ENCODE peak calls at places on chromosomes 4 and X, in ten cellular contexts. One of them, this sample, is unnamed.

GRCh38 chr4:75678473-75678872 is 5.3 kb upstream of the G3BP2 start:
- DNase-seq in T-helper 17 cell: no peak
- DNase-seq in fibroblast of mammary gland: no peak
- DNase-seq in COLO829: no peak
- DNase-seq in T-helper 9 cell: no peak
- DNase-seq in COR-L47: no peak
- DNase-seq in GM23248: no peak
- DNase-seq in HCT116: no peak
- DNase-seq in astrocyte of the hippocampus: no peak
- DNase-seq in NCI-H2107: no peak
- DNase-seq in this sample: no peak

GRCh38 chrX:42804524-42804923 is 26.6 kb upstream of the PPP1R2C start:
- DNase-seq in T-helper 17 cell: no peak
- DNase-seq in fibroblast of mammary gland: no peak
- DNase-seq in COLO829: no peak
- DNase-seq in T-helper 9 cell: no peak
- DNase-seq in COR-L47: no peak
- DNase-seq in GM23248: no peak
- DNase-seq in HCT116: no peak
- DNase-seq in astrocyte of the hippocampus: no peak
- DNase-seq in NCI-H2107: no peak
- DNase-seq in this sample: no peak

GRCh38 chr4:101527186-101527585 is 179.9 kb upstream of the PPP3CA start:
- DNase-seq in T-helper 17 cell: peak; percentile 14
- DNase-seq in fibroblast of mammary gland: no peak
- DNase-seq in COLO829: no peak
- DNase-seq in T-helper 9 cell: peak; percentile 26
- DNase-seq in COR-L47: no peak
- DNase-seq in GM23248: peak; percentile 10
- DNase-seq in HCT116: no peak
- DNase-seq in astrocyte of the hippocampus: no peak
- DNase-seq in NCI-H2107: no peak
- DNase-seq in this sample: no peak

GRCh38 chr4:88211473-88212252 is 53.2 kb upstream of the ABCG2 start:
- DNase-seq in T-helper 17 cell: peak; percentile 33
- DNase-seq in fibroblast of mammary gland: peak; percentile 49
- DNase-seq in COLO829: peak; percentile 74
- DNase-seq in T-helper 9 cell: peak; percentile 19
- DNase-seq in COR-L47: peak; percentile 30
- DNase-seq in GM23248: peak; percentile 55
- DNase-seq in HCT116: peak; percentile 47
- DNase-seq in astrocyte of the hippocampus: peak; percentile 70
- DNase-seq in NCI-H2107: no peak
- DNase-seq in this sample: no peak

GRCh38 chr4:7802093-7802726 is 137.5 kb downstream of the AFAP1 start:
- DNase-seq in T-helper 17 cell: peak; percentile 72
- DNase-seq in fibroblast of mammary gland: peak; percentile 87
- DNase-seq in COLO829: peak; percentile 73
- DNase-seq in T-helper 9 cell: peak; percentile 60
- DNase-seq in COR-L47: peak; percentile 57
- DNase-seq in GM23248: peak; percentile 91
- DNase-seq in HCT116: peak; percentile 66
- DNase-seq in astrocyte of the hippocampus: peak; percentile 91
- DNase-seq in NCI-H2107: peak; percentile 26
- DNase-seq in this sample: peak; percentile 74

GRCh38 chr4:8093587-8094274 is 64.9 kb downstream of the ABLIM2 start:
- DNase-seq in T-helper 17 cell: no peak
- DNase-seq in fibroblast of mammary gland: no peak
- DNase-seq in COLO829: no peak
- DNase-seq in T-helper 9 cell: no peak
- DNase-seq in COR-L47: no peak
- DNase-seq in GM23248: peak; percentile 20
- DNase-seq in HCT116: no peak
- DNase-seq in astrocyte of the hippocampus: no peak
- DNase-seq in NCI-H2107: no peak
- DNase-seq in this sample: no peak

GRCh38 chrX:39327255-39327654 is 526.0 kb downstream of the MID1IP1 start:
- DNase-seq in T-helper 17 cell: no peak
- DNase-seq in fibroblast of mammary gland: no peak
- DNase-seq in COLO829: peak; percentile 13
- DNase-seq in T-helper 9 cell: no peak
- DNase-seq in COR-L47: no peak
- DNase-seq in GM23248: no peak
- DNase-seq in HCT116: no peak
- DNase-seq in astrocyte of the hippocampus: no peak
- DNase-seq in NCI-H2107: no peak
- DNase-seq in this sample: no peak

GRCh38 chr4:92305148-92305877 is 1.5 kb downstream of the GRID2 start:
- DNase-seq in T-helper 17 cell: no peak
- DNase-seq in fibroblast of mammary gland: peak; percentile 3
- DNase-seq in COLO829: no peak
- DNase-seq in T-helper 9 cell: no peak
- DNase-seq in COR-L47: peak; percentile 91
- DNase-seq in GM23248: peak; percentile 51
- DNase-seq in HCT116: peak; percentile 22
- DNase-seq in astrocyte of the hippocampus: peak; percentile 83
- DNase-seq in NCI-H2107: peak; percentile 0
- DNase-seq in this sample: peak; percentile 82

GRCh38 chrX:20637351-20637750 is 370.6 kb upstream of the RPS6KA3 start:
- DNase-seq in T-helper 17 cell: no peak
- DNase-seq in fibroblast of mammary gland: no peak
- DNase-seq in COLO829: no peak
- DNase-seq in T-helper 9 cell: no peak
- DNase-seq in COR-L47: no peak
- DNase-seq in GM23248: peak; percentile 30
- DNase-seq in HCT116: no peak
- DNase-seq in astrocyte of the hippocampus: no peak
- DNase-seq in NCI-H2107: no peak
- DNase-seq in this sample: no peak

GRCh38 chr4:151652841-151653547 is 107.8 kb downstream of the GATB start:
- DNase-seq in T-helper 17 cell: no peak
- DNase-seq in fibroblast of mammary gland: peak; percentile 93
- DNase-seq in COLO829: no peak
- DNase-seq in T-helper 9 cell: no peak
- DNase-seq in COR-L47: no peak
- DNase-seq in GM23248: peak; percentile 81
- DNase-seq in HCT116: no peak
- DNase-seq in astrocyte of the hippocampus: no peak
- DNase-seq in NCI-H2107: no peak
- DNase-seq in this sample: no peak

GRCh38 chrX:17689971-17690409 is 47.3 kb upstream of the SCML1 start:
- DNase-seq in T-helper 17 cell: peak; percentile 12
- DNase-seq in fibroblast of mammary gland: peak; percentile 73
- DNase-seq in COLO829: peak; percentile 40
- DNase-seq in T-helper 9 cell: peak; percentile 3
- DNase-seq in COR-L47: peak; percentile 76
- DNase-seq in GM23248: peak; percentile 66
- DNase-seq in HCT116: peak; percentile 16
- DNase-seq in astrocyte of the hippocampus: peak; percentile 78
- DNase-seq in NCI-H2107: peak; percentile 47
- DNase-seq in this sample: peak; percentile 5

GRCh38 chr4:136918772-136919171 is 613.5 kb downstream of the PCDH18 start:
- DNase-seq in T-helper 17 cell: no peak
- DNase-seq in fibroblast of mammary gland: no peak
- DNase-seq in COLO829: no peak
- DNase-seq in T-helper 9 cell: no peak
- DNase-seq in COR-L47: no peak
- DNase-seq in GM23248: no peak
- DNase-seq in HCT116: no peak
- DNase-seq in astrocyte of the hippocampus: no peak
- DNase-seq in NCI-H2107: no peak
- DNase-seq in this sample: no peak

GRCh38 chr4:40292313-40292759 is 42.8 kb upstream of the CHRNA9 start:
- DNase-seq in T-helper 17 cell: no peak
- DNase-seq in fibroblast of mammary gland: peak; percentile 90
- DNase-seq in COLO829: no peak
- DNase-seq in T-helper 9 cell: no peak
- DNase-seq in COR-L47: no peak
- DNase-seq in GM23248: peak; percentile 35
- DNase-seq in HCT116: no peak
- DNase-seq in astrocyte of the hippocampus: no peak
- DNase-seq in NCI-H2107: no peak
- DNase-seq in this sample: no peak

GRCh38 chr4:133921280-133922195 is 280.1 kb downstream of the PABPC4L start:
- DNase-seq in T-helper 17 cell: no peak
- DNase-seq in fibroblast of mammary gland: peak; percentile 29
- DNase-seq in COLO829: no peak
- DNase-seq in T-helper 9 cell: no peak
- DNase-seq in COR-L47: no peak
- DNase-seq in GM23248: peak; percentile 32
- DNase-seq in HCT116: no peak
- DNase-seq in astrocyte of the hippocampus: peak; percentile 9
- DNase-seq in NCI-H2107: no peak
- DNase-seq in this sample: no peak

GRCh38 chrX:106397788-106398538 is 213.8 kb upstream of the RADX start:
- DNase-seq in T-helper 17 cell: no peak
- DNase-seq in fibroblast of mammary gland: peak; percentile 23
- DNase-seq in COLO829: peak; percentile 11
- DNase-seq in T-helper 9 cell: no peak
- DNase-seq in COR-L47: no peak
- DNase-seq in GM23248: no peak
- DNase-seq in HCT116: peak; percentile 21
- DNase-seq in astrocyte of the hippocampus: peak; percentile 22
- DNase-seq in NCI-H2107: no peak
- DNase-seq in this sample: no peak

GRCh38 chr4:172489896-172490295 is 676.7 kb downstream of the GALNTL6 start:
- DNase-seq in T-helper 17 cell: no peak
- DNase-seq in fibroblast of mammary gland: no peak
- DNase-seq in COLO829: no peak
- DNase-seq in T-helper 9 cell: no peak
- DNase-seq in COR-L47: peak; percentile 45
- DNase-seq in GM23248: no peak
- DNase-seq in HCT116: no peak
- DNase-seq in astrocyte of the hippocampus: no peak
- DNase-seq in NCI-H2107: no peak
- DNase-seq in this sample: no peak

GRCh38 chr4:531721-532565 is 32.9 kb downstream of the PIGG start:
- DNase-seq in T-helper 17 cell: no peak
- DNase-seq in fibroblast of mammary gland: no peak
- DNase-seq in COLO829: no peak
- DNase-seq in T-helper 9 cell: no peak
- DNase-seq in COR-L47: no peak
- DNase-seq in GM23248: no peak
- DNase-seq in HCT116: no peak
- DNase-seq in astrocyte of the hippocampus: no peak
- DNase-seq in NCI-H2107: no peak
- DNase-seq in this sample: no peak

GRCh38 chr4:77994194-77994721 is 62.9 kb upstream of the FRAS1 start:
- DNase-seq in T-helper 17 cell: no peak
- DNase-seq in fibroblast of mammary gland: peak; percentile 64
- DNase-seq in COLO829: peak; percentile 86
- DNase-seq in T-helper 9 cell: no peak
- DNase-seq in COR-L47: no peak
- DNase-seq in GM23248: peak; percentile 79
- DNase-seq in HCT116: peak; percentile 71
- DNase-seq in astrocyte of the hippocampus: peak; percentile 84
- DNase-seq in NCI-H2107: no peak
- DNase-seq in this sample: no peak

GRCh38 chr4:143406523-143406922 is 69.8 kb downstream of the GAB1 start:
- DNase-seq in T-helper 17 cell: no peak
- DNase-seq in fibroblast of mammary gland: peak; percentile 76
- DNase-seq in COLO829: no peak
- DNase-seq in T-helper 9 cell: no peak
- DNase-seq in COR-L47: no peak
- DNase-seq in GM23248: peak; percentile 36
- DNase-seq in HCT116: no peak
- DNase-seq in astrocyte of the hippocampus: peak; percentile 74
- DNase-seq in NCI-H2107: no peak
- DNase-seq in this sample: no peak

GRCh38 chr4:1593458-1593857 is 90.7 kb downstream of the FAM53A start:
- DNase-seq in T-helper 17 cell: no peak
- DNase-seq in fibroblast of mammary gland: no peak
- DNase-seq in COLO829: no peak
- DNase-seq in T-helper 9 cell: no peak
- DNase-seq in COR-L47: no peak
- DNase-seq in GM23248: no peak
- DNase-seq in HCT116: no peak
- DNase-seq in astrocyte of the hippocampus: no peak
- DNase-seq in NCI-H2107: no peak
- DNase-seq in this sample: no peak

GRCh38 chr4:43550981-43551627 is 658.6 kb downstream of the GRXCR1 start:
- DNase-seq in T-helper 17 cell: no peak
- DNase-seq in fibroblast of mammary gland: no peak
- DNase-seq in COLO829: no peak
- DNase-seq in T-helper 9 cell: no peak
- DNase-seq in COR-L47: no peak
- DNase-seq in GM23248: no peak
- DNase-seq in HCT116: no peak
- DNase-seq in astrocyte of the hippocampus: no peak
- DNase-seq in NCI-H2107: no peak
- DNase-seq in this sample: no peak

GRCh38 chrX:49878834-49879655 is at the start of gene USP27X:
- DNase-seq in T-helper 17 cell: peak; percentile 68
- DNase-seq in fibroblast of mammary gland: peak; percentile 82
- DNase-seq in COLO829: peak; percentile 75
- DNase-seq in T-helper 9 cell: peak; percentile 74
- DNase-seq in COR-L47: peak; percentile 73
- DNase-seq in GM23248: peak; percentile 89
- DNase-seq in HCT116: peak; percentile 59
- DNase-seq in astrocyte of the hippocampus: peak; percentile 84
- DNase-seq in NCI-H2107: peak; percentile 43
- DNase-seq in this sample: peak; percentile 77

GRCh38 chr4:189117426-189117825 is 823.2 kb upstream of the FRG1 start:
- DNase-seq in T-helper 17 cell: no peak
- DNase-seq in fibroblast of mammary gland: peak; percentile 25
- DNase-seq in COLO829: no peak
- DNase-seq in T-helper 9 cell: no peak
- DNase-seq in COR-L47: peak; percentile 30
- DNase-seq in GM23248: peak; percentile 6
- DNase-seq in HCT116: no peak
- DNase-seq in astrocyte of the hippocampus: no peak
- DNase-seq in NCI-H2107: no peak
- DNase-seq in this sample: no peak

GRCh38 chr4:140172960-140173359 is 19.0 kb upstream of the MAML3 start:
- DNase-seq in T-helper 17 cell: no peak
- DNase-seq in fibroblast of mammary gland: no peak
- DNase-seq in COLO829: no peak
- DNase-seq in T-helper 9 cell: no peak
- DNase-seq in COR-L47: no peak
- DNase-seq in GM23248: no peak
- DNase-seq in HCT116: no peak
- DNase-seq in astrocyte of the hippocampus: no peak
- DNase-seq in NCI-H2107: no peak
- DNase-seq in this sample: no peak

GRCh38 chrX:39772057-39772832 is 325.5 kb downstream of the BCOR start:
- DNase-seq in T-helper 17 cell: no peak
- DNase-seq in fibroblast of mammary gland: no peak
- DNase-seq in COLO829: no peak
- DNase-seq in T-helper 9 cell: peak; percentile 18
- DNase-seq in COR-L47: no peak
- DNase-seq in GM23248: no peak
- DNase-seq in HCT116: no peak
- DNase-seq in astrocyte of the hippocampus: peak; percentile 60
- DNase-seq in NCI-H2107: peak; percentile 12
- DNase-seq in this sample: no peak

GRCh38 chr4:147078875-147079658 is 133.4 kb upstream of the TTC29 start:
- DNase-seq in T-helper 17 cell: no peak
- DNase-seq in fibroblast of mammary gland: no peak
- DNase-seq in COLO829: no peak
- DNase-seq in T-helper 9 cell: no peak
- DNase-seq in COR-L47: peak; percentile 25
- DNase-seq in GM23248: peak; percentile 27
- DNase-seq in HCT116: no peak
- DNase-seq in astrocyte of the hippocampus: peak; percentile 45
- DNase-seq in NCI-H2107: no peak
- DNase-seq in this sample: no peak

GRCh38 chr4:168711197-168712120 is 214.6 kb downstream of the PALLD start:
- DNase-seq in T-helper 17 cell: no peak
- DNase-seq in fibroblast of mammary gland: peak; percentile 82
- DNase-seq in COLO829: no peak
- DNase-seq in T-helper 9 cell: no peak
- DNase-seq in COR-L47: no peak
- DNase-seq in GM23248: peak; percentile 91
- DNase-seq in HCT116: no peak
- DNase-seq in astrocyte of the hippocampus: peak; percentile 66
- DNase-seq in NCI-H2107: no peak
- DNase-seq in this sample: no peak

GRCh38 chrX:15882704-15883539 is 28.3 kb upstream of the AP1S2 start:
- DNase-seq in T-helper 17 cell: no peak
- DNase-seq in fibroblast of mammary gland: peak; percentile 63
- DNase-seq in COLO829: peak; percentile 68
- DNase-seq in T-helper 9 cell: no peak
- DNase-seq in COR-L47: no peak
- DNase-seq in GM23248: peak; percentile 11
- DNase-seq in HCT116: no peak
- DNase-seq in astrocyte of the hippocampus: no peak
- DNase-seq in NCI-H2107: no peak
- DNase-seq in this sample: no peak